ENCODE peak calls at places on chromosomes 12 and 14, in six cellular contexts. S is amniotic epithelial cell, R is NCI-H460, F is GM12865, T is HTR-8/SVneo, H is lower lobe of right lung. K is an unnamed sample.

GRCh38 chr12:50787618-50788017 is 23.7 kb downstream of the ATF1 start:
- DNase-seq in S (no peak), F (no peak), R (no peak), H (no peak), T (no peak), K (no peak)

GRCh38 chr14:35875296-35875695 is 49.2 kb downstream of the BRMS1L start:
- DNase-seq in H (no peak), F (no peak), R (no peak), S (peak), T (no peak), K (no peak)

GRCh38 chr12:49867580-49868341 is 24.9 kb upstream of the BCDIN3D start:
- DNase-seq in R (no peak), H (no peak), S (peak), T (no peak), F (no peak), K (no peak)

GRCh38 chr14:50318031-50318626 is 6.0 kb downstream of the DMAC2L start:
- DNase-seq in F (peak), H (no peak), T (peak), R (peak), S (peak), K (no peak)

GRCh38 chr14:100559455-100559854 is 27.8 kb downstream of the BEGAIN start:
- DNase-seq in R (no peak), F (no peak), T (no peak), H (no peak), S (no peak), K (no peak)

GRCh38 chr14:68986926-68987652 is 8.0 kb upstream of the ACTN1 start:
- DNase-seq in R (no peak), H (no peak), T (no peak), F (no peak), S (peak), K (no peak)

GRCh38 chr14:50830044-50830931 is 674 bp downstream of the NIN start:
- DNase-seq in F (peak), H (peak), T (peak), R (no peak), S (no peak), K (no peak)

GRCh38 chr12:53223391-53224267 is 8.4 kb downstream of the RARG start:
- DNase-seq in T (no peak), H (peak), R (no peak), S (peak), F (no peak), K (no peak)

GRCh38 chr12:31035226-31035625 is 38.4 kb upstream of the DDX11 start:
- DNase-seq in F (no peak), H (no peak), R (no peak), T (no peak), S (no peak), K (no peak)

K was measured in SK-N-MC.